ENCODE peak calls at places on chromosomes 1 and 21, in four cellular contexts. B is left ventricle myocardium superior, G is HAP-1, X is LoVo. E is an unnamed sample.

GRCh38 chr1:41673355-41673754 is 188.9 kb upstream of the EDN2 start:
- DNase-seq in B (no peak), G (no peak), X (no peak), E (no peak)

GRCh38 chr1:234538930-234539649 is 60.1 kb upstream of the TARBP1 start:
- DNase-seq in B (peak; percentile 76), G (no peak), X (no peak), E (no peak)

GRCh38 chr1:175822575-175822974 is 79.2 kb upstream of the TNR start:
- DNase-seq in B (no peak), G (no peak), X (no peak), E (no peak)

GRCh38 chr1:90384152-90384650 is 332.9 kb downstream of the BARHL2 start:
- DNase-seq in B (no peak), G (no peak), X (no peak), E (no peak)

GRCh38 chr1:109432336-109432735 is 6.1 kb upstream of the PSMA5 start:
- DNase-seq in B (no peak), G (no peak), X (no peak), E (no peak)

GRCh38 chr1:34407140-34407539 is 230.4 kb downstream of the C1orf94 start:
- DNase-seq in B (no peak), G (no peak), X (no peak), E (no peak)

GRCh38 chr1:157377216-157377821 is 175.0 kb downstream of the FCRL5 start:
- DNase-seq in B (no peak), G (peak; percentile 84), X (peak; percentile 15), E (no peak)

GRCh38 chr1:197312163-197312562 is 44.1 kb downstream of the CRB1 start:
- DNase-seq in B (no peak), G (no peak), X (peak; percentile 32), E (no peak)

GRCh38 chr1:212721388-212722247 is 22.0 kb upstream of the BATF3 start:
- DNase-seq in B (no peak), G (no peak), X (peak; percentile 72), E (no peak)

GRCh38 chr1:6275826-6276764 is 15.2 kb upstream of the GPR153 start:
- DNase-seq in B (peak; percentile 80), G (no peak), X (no peak), E (no peak)

GRCh38 chr1:203151362-203152157 is 24.0 kb downstream of the ADORA1 start:
- DNase-seq in B (no peak), G (no peak), X (no peak), E (no peak)

GRCh38 chr1:32413507-32414185 is 19.4 kb upstream of the BSDC1 start:
- DNase-seq in B (peak; percentile 35), G (peak; percentile 85), X (no peak), E (peak; percentile 47)

GRCh38 chr1:214363386-214363785 is 82.4 kb downstream of the SMYD2 start:
- DNase-seq in B (no peak), G (no peak), X (no peak), E (no peak)

GRCh38 chr21:31284797-31285397 is 59.2 kb downstream of the TIAM1 start:
- DNase-seq in B (peak; percentile 34), G (no peak), X (no peak), E (no peak)

GRCh38 chr21:46322351-46323226 is 1.1 kb downstream of the C21orf58 start:
- DNase-seq in B (no peak), G (peak; percentile 37), X (no peak), E (no peak)

GRCh38 chr1:44645466-44646244 is 28.6 kb downstream of the TMEM53 start:
- DNase-seq in B (peak; percentile 53), G (no peak), X (no peak), E (no peak)

GRCh38 chr1:2334366-2334765 is 57.0 kb downstream of the MORN1 start:
- DNase-seq in B (no peak), G (no peak), X (no peak), E (no peak)

GRCh38 chr1:209756608-209757445 is 974 bp downstream of the TRAF3IP3 start:
- DNase-seq in B (no peak), G (no peak), X (no peak), E (no peak)

GRCh38 chr1:184270556-184270955 is 116.3 kb upstream of the C1orf21 start:
- DNase-seq in B (no peak), G (no peak), X (no peak), E (no peak)

E was measured in activated naive CD8-positive, alpha-beta T cell treated with anti-CD3 and anti-CD28 coated beads, Interleukin-2, amount 50 U/mL, for 16 hours.